ENCODE peak calls at places on chromosomes 16 and 17, in six cellular contexts. One of them, this sample, is unnamed.

GRCh38 chr16:80931985-80932720 is 74.5 kb downstream of the CMC2 start:
- DNase-seq in body of pancreas: peak; percentile 50
- DNase-seq in psoas muscle: peak; percentile 90
- DNase-seq in cardiac fibroblast: peak; percentile 77
- DNase-seq in AG04449: no peak
- DNase-seq in keratinocyte: no peak
- DNase-seq in this sample: no peak

GRCh38 chr17:3885970-3886369 is 6.9 kb downstream of the CAMKK1 start:
- DNase-seq in body of pancreas: no peak
- DNase-seq in psoas muscle: no peak
- DNase-seq in cardiac fibroblast: peak; percentile 76
- DNase-seq in AG04449: no peak
- DNase-seq in keratinocyte: no peak
- DNase-seq in this sample: no peak

GRCh38 chr17:72640415-72641165 is 451.9 kb downstream of the SLC39A11 start:
- DNase-seq in body of pancreas: peak; percentile 67
- DNase-seq in psoas muscle: no peak
- DNase-seq in cardiac fibroblast: no peak
- DNase-seq in AG04449: no peak
- DNase-seq in keratinocyte: no peak
- DNase-seq in this sample: no peak

GRCh38 chr16:26220894-26221293 is 529.1 kb downstream of the HS3ST4 start:
- DNase-seq in body of pancreas: no peak
- DNase-seq in psoas muscle: no peak
- DNase-seq in cardiac fibroblast: no peak
- DNase-seq in AG04449: no peak
- DNase-seq in keratinocyte: no peak
- DNase-seq in this sample: no peak

GRCh38 chr16:79665970-79666369 is 65.4 kb upstream of the MAF start:
- DNase-seq in body of pancreas: no peak
- DNase-seq in psoas muscle: no peak
- DNase-seq in cardiac fibroblast: no peak
- DNase-seq in AG04449: no peak
- DNase-seq in keratinocyte: no peak
- DNase-seq in this sample: no peak

GRCh38 chr17:5249615-5250014 is 15.0 kb upstream of the SCIMP start:
- DNase-seq in body of pancreas: peak; percentile 61
- DNase-seq in psoas muscle: no peak
- DNase-seq in cardiac fibroblast: peak; percentile 89
- DNase-seq in AG04449: peak; percentile 41
- DNase-seq in keratinocyte: peak; percentile 35
- DNase-seq in this sample: peak; percentile 16

GRCh38 chr17:4623249-4623648 is 18.2 kb downstream of the ALOX15 start:
- DNase-seq in body of pancreas: no peak
- DNase-seq in psoas muscle: no peak
- DNase-seq in cardiac fibroblast: peak; percentile 62
- DNase-seq in AG04449: no peak
- DNase-seq in keratinocyte: peak; percentile 19
- DNase-seq in this sample: no peak

GRCh38 chr16:3819741-3820724 is 60.5 kb downstream of the CREBBP start:
- DNase-seq in body of pancreas: peak; percentile 51
- DNase-seq in psoas muscle: no peak
- DNase-seq in cardiac fibroblast: peak; percentile 97
- DNase-seq in AG04449: peak; percentile 77
- DNase-seq in keratinocyte: peak; percentile 38
- DNase-seq in this sample: peak; percentile 48

GRCh38 chr17:3535253-3535995 is 22.2 kb downstream of the TRPV3 start:
- DNase-seq in body of pancreas: peak; percentile 55
- DNase-seq in psoas muscle: peak; percentile 87
- DNase-seq in cardiac fibroblast: peak; percentile 77
- DNase-seq in AG04449: no peak
- DNase-seq in keratinocyte: no peak
- DNase-seq in this sample: no peak

GRCh38 chr16:47162670-47163420 is 19.1 kb upstream of the NETO2 start:
- DNase-seq in body of pancreas: no peak
- DNase-seq in psoas muscle: no peak
- DNase-seq in cardiac fibroblast: no peak
- DNase-seq in AG04449: no peak
- DNase-seq in keratinocyte: no peak
- DNase-seq in this sample: no peak

GRCh38 chr17:80501739-80502577 is 25.6 kb upstream of the NPTX1 start:
- DNase-seq in body of pancreas: no peak
- DNase-seq in psoas muscle: no peak
- DNase-seq in cardiac fibroblast: peak; percentile 85
- DNase-seq in AG04449: no peak
- DNase-seq in keratinocyte: peak; percentile 38
- DNase-seq in this sample: peak; percentile 22

GRCh38 chr17:57553991-57554825 is 190.9 kb downstream of the CCDC182 start:
- DNase-seq in body of pancreas: no peak
- DNase-seq in psoas muscle: no peak
- DNase-seq in cardiac fibroblast: peak; percentile 39
- DNase-seq in AG04449: no peak
- DNase-seq in keratinocyte: no peak
- DNase-seq in this sample: no peak

GRCh38 chr16:49986351-49987124 is 38.5 kb upstream of the CNEP1R1 start:
- DNase-seq in body of pancreas: no peak
- DNase-seq in psoas muscle: no peak
- DNase-seq in cardiac fibroblast: peak; percentile 31
- DNase-seq in AG04449: no peak
- DNase-seq in keratinocyte: no peak
- DNase-seq in this sample: no peak

GRCh38 chr16:87644186-87644585 is 41.9 kb downstream of the JPH3 start:
- DNase-seq in body of pancreas: no peak
- DNase-seq in psoas muscle: no peak
- DNase-seq in cardiac fibroblast: no peak
- DNase-seq in AG04449: no peak
- DNase-seq in keratinocyte: no peak
- DNase-seq in this sample: no peak

GRCh38 chr17:19730829-19731228 is 14.4 kb upstream of the SLC47A2 start:
- DNase-seq in body of pancreas: no peak
- DNase-seq in psoas muscle: no peak
- DNase-seq in cardiac fibroblast: no peak
- DNase-seq in AG04449: no peak
- DNase-seq in keratinocyte: no peak
- DNase-seq in this sample: no peak

GRCh38 chr17:32629563-32630190 is 142.9 kb downstream of the CDK5R1 start:
- DNase-seq in body of pancreas: no peak
- DNase-seq in psoas muscle: no peak
- DNase-seq in cardiac fibroblast: no peak
- DNase-seq in AG04449: no peak
- DNase-seq in keratinocyte: no peak
- DNase-seq in this sample: no peak

GRCh38 chr17:12789075-12789975 is at the start of gene ARHGAP44:
- DNase-seq in body of pancreas: peak; percentile 70
- DNase-seq in psoas muscle: peak; percentile 70
- DNase-seq in cardiac fibroblast: peak; percentile 57
- DNase-seq in AG04449: no peak
- DNase-seq in keratinocyte: no peak
- DNase-seq in this sample: no peak
- TF ChIP-seq CTCF in body of pancreas: no peak
- TF ChIP-seq CTCF in psoas muscle: no peak
- TF ChIP-seq CTCF in cardiac fibroblast: no peak
- TF ChIP-seq CTCF in AG04449: no peak
- TF ChIP-seq CTCF in keratinocyte: no peak
- TF ChIP-seq CTCF in this sample: no peak

GRCh38 chr17:75151893-75152292 is 2.4 kb downstream of the JPT1 start:
- DNase-seq in body of pancreas: no peak
- DNase-seq in psoas muscle: no peak
- DNase-seq in cardiac fibroblast: no peak
- DNase-seq in AG04449: no peak
- DNase-seq in keratinocyte: no peak
- DNase-seq in this sample: no peak

GRCh38 chr17:75153854-75154194 is 488 bp downstream of the JPT1 start:
- DNase-seq in body of pancreas: peak; percentile 30
- DNase-seq in psoas muscle: peak; percentile 54
- DNase-seq in cardiac fibroblast: no peak
- DNase-seq in AG04449: no peak
- DNase-seq in keratinocyte: no peak
- DNase-seq in this sample: no peak

GRCh38 chr17:75154195-75155106 is at the start of gene JPT1:
- DNase-seq in body of pancreas: peak; percentile 98
- DNase-seq in psoas muscle: peak; percentile 99
- DNase-seq in cardiac fibroblast: peak; percentile 99
- DNase-seq in AG04449: peak; percentile 88
- DNase-seq in keratinocyte: peak; percentile 94
- DNase-seq in this sample: peak; percentile 82

GRCh38 chr17:75152971-75153853 is 1.1 kb downstream of the JPT1 start:
- DNase-seq in body of pancreas: peak; percentile 21
- DNase-seq in psoas muscle: peak; percentile 46
- DNase-seq in cardiac fibroblast: peak; percentile 39
- DNase-seq in AG04449: no peak
- DNase-seq in keratinocyte: no peak
- DNase-seq in this sample: no peak

DNA sequence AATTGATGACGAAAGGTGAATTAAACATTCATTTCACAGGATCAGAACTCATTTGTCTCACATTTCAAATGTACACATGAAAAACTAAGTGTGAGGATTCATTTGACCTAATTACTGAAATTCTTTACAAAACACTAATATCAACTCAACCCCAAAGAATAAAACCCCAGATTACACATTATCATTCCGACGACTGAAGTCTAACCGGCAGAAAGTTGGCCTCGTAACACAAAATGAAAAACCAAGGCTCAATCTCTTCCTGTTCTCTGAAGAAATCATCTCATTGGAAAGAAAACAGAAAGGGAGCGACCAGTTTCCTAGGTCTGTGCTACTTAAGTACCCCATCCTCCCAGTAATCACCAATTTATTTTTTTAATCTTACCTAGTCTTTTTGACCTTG is 1.8 kb downstream of the JPT1 start:
- DNase-seq in body of pancreas: no peak
- DNase-seq in psoas muscle: no peak
- DNase-seq in cardiac fibroblast: no peak
- DNase-seq in AG04449: no peak
- DNase-seq in keratinocyte: no peak
- DNase-seq in this sample: no peak
- H3K4me3 ChIP-seq in body of pancreas: no peak overlapping the region
- H3K4me3 ChIP-seq in psoas muscle: peak overlapping the region; percentile 82
- H3K4me3 ChIP-seq in cardiac fibroblast: peak overlapping the region; percentile 88
- H3K4me3 ChIP-seq in AG04449: peak overlapping the region; percentile 91
- H3K4me3 ChIP-seq in keratinocyte: peak overlapping the region; percentile 99
- H3K4me3 ChIP-seq in this sample: peak overlapping the region; percentile 97

DNA sequence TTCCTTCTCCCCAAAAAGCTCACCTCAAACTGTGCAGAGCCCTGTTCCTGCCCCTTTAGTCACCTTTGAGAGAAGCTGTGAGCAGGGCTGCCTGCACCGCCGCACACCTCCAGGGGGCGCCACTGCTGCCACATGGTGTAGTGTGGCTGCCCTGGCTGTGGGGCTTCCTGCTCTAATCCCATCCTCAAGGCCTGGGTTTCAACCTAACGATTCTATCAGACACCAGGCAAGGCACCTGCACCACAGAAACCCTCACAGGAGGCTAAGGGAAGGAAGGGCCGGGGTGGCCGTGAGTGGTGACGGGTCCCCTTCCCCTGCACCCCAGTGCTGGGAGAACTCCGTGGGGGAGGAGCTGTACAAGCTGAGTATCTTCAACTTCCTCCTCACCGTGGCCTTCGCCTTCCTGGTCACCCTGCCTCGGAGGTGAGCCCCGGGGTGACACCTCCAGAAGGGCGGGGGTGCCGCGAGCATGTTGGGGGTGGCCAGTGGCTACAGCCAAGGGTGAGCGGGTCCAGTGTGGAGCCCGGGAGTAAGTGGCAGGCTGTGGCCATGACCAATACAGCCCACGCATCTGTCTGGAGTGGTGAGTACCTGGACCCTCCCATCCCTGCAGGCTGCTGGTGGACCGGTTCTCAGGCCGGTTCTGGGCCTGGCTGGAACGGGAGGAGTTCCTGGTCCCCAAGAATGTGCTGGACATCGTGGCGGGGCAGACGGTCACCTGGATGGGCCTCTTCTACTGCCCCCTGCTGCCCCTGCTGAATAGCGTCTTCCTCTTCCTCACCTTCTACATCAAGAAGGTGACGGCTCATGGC is 7.0 kb downstream of the TMC8 start:
- DNase-seq in body of pancreas: no peak
- DNase-seq in psoas muscle: no peak
- DNase-seq in cardiac fibroblast: no peak
- DNase-seq in AG04449: no peak
- DNase-seq in keratinocyte: no peak
- DNase-seq in this sample: no peak
- TF ChIP-seq CTCF in body of pancreas: no peak
- TF ChIP-seq CTCF in psoas muscle: peak; percentile 8
- TF ChIP-seq CTCF in cardiac fibroblast: peak; percentile 56
- TF ChIP-seq CTCF in AG04449: peak; percentile 13
- TF ChIP-seq CTCF in keratinocyte: peak; percentile 72
- TF ChIP-seq CTCF in this sample: peak; percentile 52

GRCh38 chr17:48915459-48916282 is 7.5 kb downstream of the UBE2Z start:
- DNase-seq in body of pancreas: no peak
- DNase-seq in psoas muscle: no peak
- DNase-seq in cardiac fibroblast: peak; percentile 95
- DNase-seq in AG04449: peak; percentile 72
- DNase-seq in keratinocyte: peak; percentile 85
- DNase-seq in this sample: peak; percentile 81
- H3K4me3 ChIP-seq in body of pancreas: no peak overlapping the region
- H3K4me3 ChIP-seq in psoas muscle: no peak overlapping the region
- H3K4me3 ChIP-seq in cardiac fibroblast: no peak overlapping the region
- H3K4me3 ChIP-seq in AG04449: peak overlapping the region; percentile 20
- H3K4me3 ChIP-seq in keratinocyte: no peak overlapping the region
- H3K4me3 ChIP-seq in this sample: no peak overlapping the region

DNA sequence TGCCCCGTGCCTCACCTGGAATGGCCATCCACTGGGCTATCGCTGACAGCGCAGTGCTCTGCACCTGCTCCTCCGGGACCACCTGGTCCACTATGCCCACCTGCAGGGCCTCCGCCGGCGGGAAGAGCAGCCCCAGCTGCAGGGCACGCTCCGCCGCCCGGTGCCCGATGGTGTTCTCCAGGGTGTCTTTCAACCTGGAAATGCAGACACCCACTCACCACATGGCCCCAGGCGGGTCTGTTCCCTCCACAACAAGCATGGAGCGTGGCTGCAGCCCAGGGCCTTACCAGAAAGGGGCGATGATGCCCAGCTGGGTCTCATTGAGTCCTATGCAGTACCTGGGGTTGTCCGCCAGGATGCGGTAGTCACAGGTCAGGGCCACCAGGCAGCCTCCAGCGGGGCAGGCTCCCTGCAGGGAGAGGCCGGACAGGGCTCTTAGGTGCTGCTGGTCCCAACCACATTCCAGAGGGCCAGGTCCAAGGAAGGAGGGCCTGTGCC is 6.8 kb downstream of the DNASE1L2 start:
- DNase-seq in body of pancreas: no peak
- DNase-seq in psoas muscle: no peak
- DNase-seq in cardiac fibroblast: no peak
- DNase-seq in AG04449: no peak
- DNase-seq in keratinocyte: no peak
- DNase-seq in this sample: no peak
- TF ChIP-seq CTCF in body of pancreas: no peak
- TF ChIP-seq CTCF in psoas muscle: no peak
- TF ChIP-seq CTCF in cardiac fibroblast: no peak
- TF ChIP-seq CTCF in AG04449: no peak
- TF ChIP-seq CTCF in keratinocyte: no peak
- TF ChIP-seq CTCF in this sample: no peak

GRCh38 chr17:82338858-82339633 is 5.5 kb upstream of the SECTM1 start:
- DNase-seq in body of pancreas: no peak
- DNase-seq in psoas muscle: peak; percentile 59
- DNase-seq in cardiac fibroblast: peak; percentile 76
- DNase-seq in AG04449: no peak
- DNase-seq in keratinocyte: peak; percentile 33
- DNase-seq in this sample: peak; percentile 61
- H3K4me3 ChIP-seq in body of pancreas: no peak overlapping the region
- H3K4me3 ChIP-seq in psoas muscle: peak overlapping the region; percentile 56
- H3K4me3 ChIP-seq in cardiac fibroblast: peak overlapping the region; percentile 26
- H3K4me3 ChIP-seq in AG04449: peak overlapping the region; percentile 12
- H3K4me3 ChIP-seq in keratinocyte: no peak overlapping the region
- H3K4me3 ChIP-seq in this sample: peak overlapping the region; percentile 46

This sample was measured in epithelial cell of proximal tubule.